ENCODE peak calls at places on chromosomes 4 and X, in ten cellular contexts. K is GM20000; O is body of pancreas; N is T1000; E is stimulated activated CD8-positive, alpha-beta memory T cell treated with anti-CD3 and anti-CD28 coated beads, Interleukin-15, amount 100 ng/mL, for 24 hours; A is T-helper 2 cell; S is stimulated activated CD4-positive, alpha-beta T cell treated with anti-CD3 and anti-CD28 coated beads, Interleukin-2, amount 100 ng/mL, for 48 hours; T is mesendoderm; V is non-pigmented ciliary epithelial cell; C is sigmoid colon. Q is an unnamed sample.

GRCh38 chrX:104482757-104483156 is 83.2 kb upstream of the IL1RAPL2 start:
- DNase-seq in K (no peak), O (no peak), N (no peak), E (no peak), A (no peak), S (no peak), T (peak), V (no peak), C (no peak), Q (no peak)

GRCh38 chr4:157057187-157057586 is 18.8 kb upstream of the GLRB start:
- DNase-seq in K (no peak), O (no peak), N (no peak), E (no peak), A (no peak), S (no peak), T (peak), V (no peak), C (no peak), Q (no peak)

GRCh38 chr4:164977243-164978164 is at the start of gene TRIM61:
- DNase-seq in K (peak), O (peak), N (no peak), E (peak), A (no peak), S (peak), T (peak), V (no peak), C (no peak), Q (no peak)

GRCh38 chr4:172982151-172982590 is 186.4 kb upstream of the GALNT7 start:
- DNase-seq in K (peak), O (no peak), N (peak), E (no peak), A (no peak), S (no peak), T (no peak), V (peak), C (no peak), Q (peak)

GRCh38 chrX:70834587-70834986 is 73.9 kb downstream of the TEX11 start:
- DNase-seq in K (no peak), O (no peak), N (no peak), E (no peak), A (no peak), S (no peak), T (no peak), V (no peak), C (no peak), Q (no peak)

GRCh38 chrX:119389214-119389613 is 9.9 kb upstream of the SLC25A43 start:
- DNase-seq in K (no peak), O (no peak), N (no peak), E (no peak), A (no peak), S (no peak), T (no peak), V (no peak), C (no peak), Q (no peak)

GRCh38 chr4:107380190-107380589 is 339.8 kb downstream of the PAPSS1 start:
- DNase-seq in K (no peak), O (no peak), N (no peak), E (no peak), A (no peak), S (no peak), T (no peak), V (no peak), C (no peak), Q (no peak)

GRCh38 chr4:141376769-141377168 is 156.1 kb downstream of the ZNF330 start:
- DNase-seq in K (no peak), O (no peak), N (no peak), E (no peak), A (no peak), S (no peak), T (no peak), V (no peak), C (no peak), Q (no peak)

GRCh38 chr4:26802790-26803189 is 57.9 kb upstream of the STIM2 start:
- DNase-seq in K (no peak), O (no peak), N (no peak), E (no peak), A (no peak), S (no peak), T (peak), V (no peak), C (no peak), Q (no peak)

GRCh38 chr4:107831140-107831539 is 6.4 kb downstream of the SGMS2 start:
- DNase-seq in K (no peak), O (no peak), N (no peak), E (no peak), A (no peak), S (no peak), T (no peak), V (no peak), C (no peak), Q (no peak)

GRCh38 chr4:149836546-149836945 is 20.9 kb upstream of the IQCM start:
- DNase-seq in K (no peak), O (no peak), N (no peak), E (no peak), A (no peak), S (no peak), T (no peak), V (no peak), C (no peak), Q (no peak)

GRCh38 chr4:139861471-139861870 is 195.9 kb downstream of the MGST2 start:
- DNase-seq in K (no peak), O (peak), N (no peak), E (no peak), A (no peak), S (no peak), T (peak), V (no peak), C (no peak), Q (no peak)

GRCh38 chr4:5051210-5051691 is at the start of gene STK32B:
- DNase-seq in K (peak), O (peak), N (peak), E (no peak), A (no peak), S (no peak), T (peak), V (peak), C (peak), Q (no peak)

GRCh38 chr4:184668096-184668495 is 18.6 kb downstream of the PRIMPOL start:
- DNase-seq in K (no peak), O (no peak), N (no peak), E (no peak), A (no peak), S (no peak), T (no peak), V (no peak), C (no peak), Q (no peak)

GRCh38 chrX:31209005-31209612 is 137.3 kb upstream of the FTHL17 start:
- DNase-seq in K (no peak), O (no peak), N (peak), E (no peak), A (no peak), S (no peak), T (no peak), V (no peak), C (no peak), Q (no peak)

GRCh38 chrX:70026112-70026850 is 23.5 kb downstream of the AWAT2 start:
- DNase-seq in K (no peak), O (no peak), N (no peak), E (no peak), A (no peak), S (no peak), T (no peak), V (no peak), C (no peak), Q (no peak)

GRCh38 chr4:6461301-6462165 is 10.9 kb downstream of the PPP2R2C start:
- DNase-seq in K (no peak), O (no peak), N (no peak), E (no peak), A (no peak), S (no peak), T (peak), V (no peak), C (peak), Q (no peak)

GRCh38 chrX:101550362-101550761 is at the start of gene ARMCX1:
- DNase-seq in K (no peak), O (peak), N (peak), E (no peak), A (no peak), S (no peak), T (peak), V (peak), C (peak), Q (peak)

GRCh38 chr4:3872834-3873313 is 106.7 kb downstream of the ADRA2C start:
- DNase-seq in K (no peak), O (no peak), N (no peak), E (no peak), A (no peak), S (no peak), T (peak), V (no peak), C (no peak), Q (no peak)

GRCh38 chr4:48329976-48330375 is 11.4 kb upstream of the SLAIN2 start:
- DNase-seq in K (no peak), O (no peak), N (no peak), E (no peak), A (no peak), S (no peak), T (no peak), V (peak), C (no peak), Q (peak)

GRCh38 chr4:98474408-98474844 is 184.0 kb downstream of the TSPAN5 start:
- DNase-seq in K (no peak), O (no peak), N (peak), E (no peak), A (no peak), S (no peak), T (no peak), V (no peak), C (no peak), Q (peak)

GRCh38 chr4:108512615-108513505 is 107.5 kb upstream of the RPL34 start:
- DNase-seq in K (no peak), O (peak), N (no peak), E (no peak), A (no peak), S (peak), T (peak), V (peak), C (no peak), Q (peak)

GRCh38 chr4:80307183-80307735 is 28.3 kb upstream of the CFAP299 start:
- DNase-seq in K (no peak), O (no peak), N (no peak), E (no peak), A (no peak), S (no peak), T (peak), V (no peak), C (no peak), Q (no peak)

GRCh38 chrX:45760187-45760742 is 559.6 kb upstream of the DIPK2B start:
- DNase-seq in K (no peak), O (no peak), N (no peak), E (no peak), A (no peak), S (no peak), T (no peak), V (no peak), C (no peak), Q (no peak)

GRCh38 chr4:128721896-128722295 is 87.6 kb upstream of the JADE1 start:
- DNase-seq in K (no peak), O (no peak), N (no peak), E (no peak), A (no peak), S (no peak), T (peak), V (no peak), C (no peak), Q (no peak)

GRCh38 chrX:39677987-39678840 is 419.5 kb downstream of the BCOR start:
- DNase-seq in K (no peak), O (no peak), N (no peak), E (no peak), A (no peak), S (no peak), T (no peak), V (no peak), C (no peak), Q (no peak)

GRCh38 chr4:185587444-185588161 is 52.3 kb upstream of the PDLIM3 start:
- DNase-seq in K (peak), O (no peak), N (no peak), E (peak), A (peak), S (peak), T (peak), V (no peak), C (no peak), Q (no peak)

GRCh38 chrX:123665197-123665596 is 67.7 kb downstream of the THOC2 start:
- DNase-seq in K (no peak), O (no peak), N (no peak), E (no peak), A (no peak), S (no peak), T (no peak), V (no peak), C (no peak), Q (peak)

GRCh38 chr4:53541577-53542206 is 49.6 kb downstream of the LNX1 start:
- DNase-seq in K (no peak), O (no peak), N (no peak), E (no peak), A (no peak), S (no peak), T (no peak), V (peak), C (no peak), Q (peak)

GRCh38 chr4:2940267-2941137 is 22.7 kb downstream of the NOP14 start:
- DNase-seq in K (no peak), O (no peak), N (no peak), E (no peak), A (no peak), S (no peak), T (no peak), V (no peak), C (peak), Q (no peak)

GRCh38 chrX:143633530-143634372 is 2.1 kb downstream of the SLITRK4 start:
- DNase-seq in K (no peak), O (peak), N (peak), E (no peak), A (no peak), S (no peak), T (peak), V (no peak), C (no peak), Q (no peak)

GRCh38 chr4:76758996-76759395 is 138.9 kb downstream of the SOWAHB start:
- DNase-seq in K (no peak), O (no peak), N (no peak), E (no peak), A (no peak), S (no peak), T (no peak), V (no peak), C (no peak), Q (no peak)

GRCh38 chr4:102169345-102169744 is 175.9 kb downstream of the SLC39A8 start:
- DNase-seq in K (no peak), O (peak), N (no peak), E (no peak), A (no peak), S (no peak), T (peak), V (no peak), C (no peak), Q (no peak)

GRCh38 chr4:107747748-107748486 is 27.9 kb upstream of the PAPSS1 start:
- DNase-seq in K (no peak), O (no peak), N (no peak), E (no peak), A (no peak), S (no peak), T (no peak), V (no peak), C (no peak), Q (no peak)

GRCh38 chrX:34332336-34332735 is 200.2 kb upstream of the FAM47A start:
- DNase-seq in K (no peak), O (no peak), N (no peak), E (no peak), A (no peak), S (no peak), T (peak), V (no peak), C (no peak), Q (no peak)

GRCh38 chrX:389021-389441 is 2.3 kb upstream of the PPP2R3B start:
- DNase-seq in K (no peak), O (no peak), N (no peak), E (no peak), A (no peak), S (no peak), T (no peak), V (no peak), C (peak), Q (no peak)

GRCh38 chr4:127604949-127605709 is 27.6 kb upstream of the INTU start:
- DNase-seq in K (no peak), O (no peak), N (no peak), E (no peak), A (no peak), S (no peak), T (peak), V (no peak), C (no peak), Q (no peak)

GRCh38 chrX:80335062-80335830 is 85.0 kb upstream of the TENT5D start:
- DNase-seq in K (no peak), O (peak), N (no peak), E (no peak), A (no peak), S (peak), T (peak), V (no peak), C (peak), Q (no peak)

Q was measured in kidney epithelial cell.